ENCODE peak calls at places on chromosomes 2 and 18, in six cellular contexts. One of them, this sample, is unnamed.

GRCh38 chr18:79399275-79400081 is 3.7 kb downstream of the NFATC1 start:
- DNase-seq in PC-9: no peak
- DNase-seq in ovary: peak
- DNase-seq in hepatocyte: no peak
- DNase-seq in left ventricle myocardium inferior: peak
- DNase-seq in IMR-90: no peak
- DNase-seq in this sample: no peak

GRCh38 chr2:71611781-71612545 is 158.6 kb downstream of the DYSF start:
- DNase-seq in PC-9: no peak
- DNase-seq in ovary: peak
- DNase-seq in hepatocyte: no peak
- DNase-seq in left ventricle myocardium inferior: no peak
- DNase-seq in IMR-90: no peak
- DNase-seq in this sample: no peak

GRCh38 chr2:226002438-226002837 is 602.9 kb downstream of the NYAP2 start:
- DNase-seq in PC-9: peak
- DNase-seq in ovary: no peak
- DNase-seq in hepatocyte: peak
- DNase-seq in left ventricle myocardium inferior: no peak
- DNase-seq in IMR-90: peak
- DNase-seq in this sample: peak

GRCh38 chr2:96083064-96083889 is 33.1 kb downstream of the ADRA2B start:
- DNase-seq in PC-9: no peak
- DNase-seq in ovary: peak
- DNase-seq in hepatocyte: no peak
- DNase-seq in left ventricle myocardium inferior: peak
- DNase-seq in IMR-90: no peak
- DNase-seq in this sample: no peak

GRCh38 chr2:215428060-215428910 is 7.6 kb downstream of the FN1 start:
- DNase-seq in PC-9: no peak
- DNase-seq in ovary: no peak
- DNase-seq in hepatocyte: no peak
- DNase-seq in left ventricle myocardium inferior: no peak
- DNase-seq in IMR-90: peak
- DNase-seq in this sample: no peak

GRCh38 chr2:45851576-45852304 is 200.3 kb downstream of the PRKCE start:
- DNase-seq in PC-9: peak
- DNase-seq in ovary: no peak
- DNase-seq in hepatocyte: no peak
- DNase-seq in left ventricle myocardium inferior: no peak
- DNase-seq in IMR-90: peak
- DNase-seq in this sample: peak

GRCh38 chr18:11587432-11587831 is 22.0 kb upstream of the SLC35G4 start:
- DNase-seq in PC-9: no peak
- DNase-seq in ovary: no peak
- DNase-seq in hepatocyte: no peak
- DNase-seq in left ventricle myocardium inferior: no peak
- DNase-seq in IMR-90: no peak
- DNase-seq in this sample: no peak

GRCh38 chr18:11669948-11670275 is 19.2 kb upstream of the GNAL start:
- DNase-seq in PC-9: no peak
- DNase-seq in ovary: no peak
- DNase-seq in hepatocyte: no peak
- DNase-seq in left ventricle myocardium inferior: no peak
- DNase-seq in IMR-90: no peak
- DNase-seq in this sample: no peak

GRCh38 chr2:54895735-54896134 is 154.5 kb downstream of the RTN4 start:
- DNase-seq in PC-9: no peak
- DNase-seq in ovary: no peak
- DNase-seq in hepatocyte: no peak
- DNase-seq in left ventricle myocardium inferior: no peak
- DNase-seq in IMR-90: peak
- DNase-seq in this sample: no peak

GRCh38 chr18:5729983-5730699 is 165.2 kb downstream of the TMEM200C start:
- DNase-seq in PC-9: no peak
- DNase-seq in ovary: no peak
- DNase-seq in hepatocyte: no peak
- DNase-seq in left ventricle myocardium inferior: peak
- DNase-seq in IMR-90: no peak
- DNase-seq in this sample: no peak

GRCh38 chr2:105038383-105039061 is 653 bp downstream of the MRPS9 start:
- DNase-seq in PC-9: no peak
- DNase-seq in ovary: no peak
- DNase-seq in hepatocyte: no peak
- DNase-seq in left ventricle myocardium inferior: no peak
- DNase-seq in IMR-90: peak
- DNase-seq in this sample: no peak

GRCh38 chr2:207933396-207934045 is 91.8 kb downstream of the PLEKHM3 start:
- DNase-seq in PC-9: no peak
- DNase-seq in ovary: no peak
- DNase-seq in hepatocyte: no peak
- DNase-seq in left ventricle myocardium inferior: no peak
- DNase-seq in IMR-90: no peak
- DNase-seq in this sample: no peak

GRCh38 chr2:221649045-221649444 is 76.9 kb upstream of the EPHA4 start:
- DNase-seq in PC-9: no peak
- DNase-seq in ovary: peak
- DNase-seq in hepatocyte: peak
- DNase-seq in left ventricle myocardium inferior: peak
- DNase-seq in IMR-90: no peak
- DNase-seq in this sample: no peak

GRCh38 chr18:49368876-49369440 is 91.5 kb downstream of the DYM start:
- DNase-seq in PC-9: no peak
- DNase-seq in ovary: no peak
- DNase-seq in hepatocyte: no peak
- DNase-seq in left ventricle myocardium inferior: no peak
- DNase-seq in IMR-90: no peak
- DNase-seq in this sample: no peak

GRCh38 chr18:39946623-39947061 is 2008.4 kb upstream of the PIK3C3 start:
- DNase-seq in PC-9: peak
- DNase-seq in ovary: no peak
- DNase-seq in hepatocyte: peak
- DNase-seq in left ventricle myocardium inferior: no peak
- DNase-seq in IMR-90: peak
- DNase-seq in this sample: peak

GRCh38 chr2:71952572-71953188 is 195.0 kb downstream of the CYP26B1 start:
- DNase-seq in PC-9: peak
- DNase-seq in ovary: no peak
- DNase-seq in hepatocyte: no peak
- DNase-seq in left ventricle myocardium inferior: no peak
- DNase-seq in IMR-90: no peak
- DNase-seq in this sample: peak

GRCh38 chr18:47986724-47987455 is 56.4 kb upstream of the SMAD2 start:
- DNase-seq in PC-9: no peak
- DNase-seq in ovary: no peak
- DNase-seq in hepatocyte: no peak
- DNase-seq in left ventricle myocardium inferior: no peak
- DNase-seq in IMR-90: no peak
- DNase-seq in this sample: no peak

GRCh38 chr2:198098918-198099317 is 294.5 kb downstream of the PLCL1 start:
- DNase-seq in PC-9: no peak
- DNase-seq in ovary: no peak
- DNase-seq in hepatocyte: no peak
- DNase-seq in left ventricle myocardium inferior: no peak
- DNase-seq in IMR-90: peak
- DNase-seq in this sample: no peak

GRCh38 chr2:209671280-209671679 is 100.4 kb upstream of the UNC80 start:
- DNase-seq in PC-9: no peak
- DNase-seq in ovary: no peak
- DNase-seq in hepatocyte: no peak
- DNase-seq in left ventricle myocardium inferior: no peak
- DNase-seq in IMR-90: no peak
- DNase-seq in this sample: no peak

GRCh38 chr2:202436631-202437030 is 60.5 kb downstream of the BMPR2 start:
- DNase-seq in PC-9: no peak
- DNase-seq in ovary: no peak
- DNase-seq in hepatocyte: no peak
- DNase-seq in left ventricle myocardium inferior: no peak
- DNase-seq in IMR-90: peak
- DNase-seq in this sample: no peak

GRCh38 chr2:218984239-218985020 is 554 bp downstream of the FEV start:
- DNase-seq in PC-9: no peak
- DNase-seq in ovary: no peak
- DNase-seq in hepatocyte: peak
- DNase-seq in left ventricle myocardium inferior: no peak
- DNase-seq in IMR-90: no peak
- DNase-seq in this sample: no peak

GRCh38 chr2:119820275-119820674 is 60.6 kb downstream of the PTPN4 start:
- DNase-seq in PC-9: no peak
- DNase-seq in ovary: no peak
- DNase-seq in hepatocyte: peak
- DNase-seq in left ventricle myocardium inferior: no peak
- DNase-seq in IMR-90: peak
- DNase-seq in this sample: no peak

GRCh38 chr2:229111744-229112143 is 159.3 kb downstream of the PID1 start:
- DNase-seq in PC-9: no peak
- DNase-seq in ovary: no peak
- DNase-seq in hepatocyte: no peak
- DNase-seq in left ventricle myocardium inferior: no peak
- DNase-seq in IMR-90: no peak
- DNase-seq in this sample: no peak

GRCh38 chr2:28068098-28068497 is 177.6 kb downstream of the BABAM2 start:
- DNase-seq in PC-9: peak
- DNase-seq in ovary: no peak
- DNase-seq in hepatocyte: peak
- DNase-seq in left ventricle myocardium inferior: no peak
- DNase-seq in IMR-90: no peak
- DNase-seq in this sample: peak
- H3K27ac ChIP-seq in PC-9: no peak
- H3K27ac ChIP-seq in ovary: no peak
- H3K27ac ChIP-seq in hepatocyte: peak
- H3K27ac ChIP-seq in left ventricle myocardium inferior: no peak
- H3K27ac ChIP-seq in IMR-90: no peak
- H3K27ac ChIP-seq in this sample: peak

DNA sequence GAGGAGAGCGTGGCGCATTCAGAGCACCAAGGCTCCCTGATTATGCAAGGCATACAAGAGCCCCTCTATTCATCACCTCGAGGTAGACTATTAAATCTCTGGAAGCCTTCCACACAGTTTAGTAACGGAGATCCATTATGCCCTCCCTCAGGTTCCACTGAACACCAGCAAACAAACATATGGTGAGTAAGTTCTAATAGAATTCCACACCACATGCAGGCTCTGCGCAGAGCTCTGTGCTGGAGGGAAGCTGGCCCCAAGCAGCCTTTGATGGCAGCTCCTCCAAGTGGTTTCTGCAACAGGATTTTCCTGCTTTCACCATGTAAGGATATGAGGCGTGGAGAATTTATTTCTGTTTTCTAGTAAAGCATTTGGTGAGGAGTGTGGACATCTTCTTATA is 238.6 kb downstream of the C1D start:
- DNase-seq in PC-9: no peak
- DNase-seq in ovary: no peak
- DNase-seq in hepatocyte: no peak
- DNase-seq in left ventricle myocardium inferior: no peak
- DNase-seq in IMR-90: peak
- DNase-seq in this sample: no peak
- H3K27ac ChIP-seq in PC-9: no peak
- H3K27ac ChIP-seq in ovary: no peak
- H3K27ac ChIP-seq in hepatocyte: no peak
- H3K27ac ChIP-seq in left ventricle myocardium inferior: no peak
- H3K27ac ChIP-seq in IMR-90: no peak
- H3K27ac ChIP-seq in this sample: no peak

DNA sequence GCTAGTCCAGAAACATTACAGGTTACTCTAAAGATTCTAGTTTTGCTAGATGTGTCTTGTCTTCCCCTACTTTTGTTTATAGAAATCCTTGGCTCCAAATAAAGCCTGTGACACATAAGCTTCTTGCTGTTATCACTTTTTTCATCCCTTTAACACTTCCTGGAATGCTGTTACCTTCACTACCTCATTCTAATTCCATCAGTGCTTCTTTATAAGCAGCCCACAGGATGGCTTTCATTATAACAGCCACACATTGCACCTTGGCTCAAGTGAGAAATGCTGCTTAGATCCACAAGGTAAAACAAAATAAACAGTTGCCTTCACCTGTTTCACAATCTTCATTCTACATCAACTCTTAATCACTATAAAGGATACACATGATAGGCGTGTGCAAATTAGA is 221.7 kb downstream of the SLC8A1 start:
- DNase-seq in PC-9: no peak
- DNase-seq in ovary: no peak
- DNase-seq in hepatocyte: no peak
- DNase-seq in left ventricle myocardium inferior: no peak
- DNase-seq in IMR-90: no peak
- DNase-seq in this sample: no peak
- H3K27ac ChIP-seq in PC-9: no peak
- H3K27ac ChIP-seq in ovary: no peak
- H3K27ac ChIP-seq in hepatocyte: no peak
- H3K27ac ChIP-seq in left ventricle myocardium inferior: no peak
- H3K27ac ChIP-seq in IMR-90: no peak
- H3K27ac ChIP-seq in this sample: no peak

GRCh38 chr2:65231121-65231520 is 3.5 kb downstream of the ACTR2 start:
- DNase-seq in PC-9: peak
- DNase-seq in ovary: no peak
- DNase-seq in hepatocyte: no peak
- DNase-seq in left ventricle myocardium inferior: no peak
- DNase-seq in IMR-90: peak
- DNase-seq in this sample: no peak

GRCh38 chr2:65228249-65228750 is 669 bp downstream of the ACTR2 start:
- DNase-seq in PC-9: peak
- DNase-seq in ovary: no peak
- DNase-seq in hepatocyte: no peak
- DNase-seq in left ventricle myocardium inferior: no peak
- DNase-seq in IMR-90: peak
- DNase-seq in this sample: no peak

GRCh38 chr2:65231892-65232477 is 4.4 kb downstream of the ACTR2 start:
- DNase-seq in PC-9: peak
- DNase-seq in ovary: no peak
- DNase-seq in hepatocyte: no peak
- DNase-seq in left ventricle myocardium inferior: no peak
- DNase-seq in IMR-90: peak
- DNase-seq in this sample: no peak

GRCh38 chr2:65227035-65227470 is 578 bp upstream of the ACTR2 start:
- DNase-seq in PC-9: peak
- DNase-seq in ovary: no peak
- DNase-seq in hepatocyte: peak
- DNase-seq in left ventricle myocardium inferior: no peak
- DNase-seq in IMR-90: no peak
- DNase-seq in this sample: no peak

DNA sequence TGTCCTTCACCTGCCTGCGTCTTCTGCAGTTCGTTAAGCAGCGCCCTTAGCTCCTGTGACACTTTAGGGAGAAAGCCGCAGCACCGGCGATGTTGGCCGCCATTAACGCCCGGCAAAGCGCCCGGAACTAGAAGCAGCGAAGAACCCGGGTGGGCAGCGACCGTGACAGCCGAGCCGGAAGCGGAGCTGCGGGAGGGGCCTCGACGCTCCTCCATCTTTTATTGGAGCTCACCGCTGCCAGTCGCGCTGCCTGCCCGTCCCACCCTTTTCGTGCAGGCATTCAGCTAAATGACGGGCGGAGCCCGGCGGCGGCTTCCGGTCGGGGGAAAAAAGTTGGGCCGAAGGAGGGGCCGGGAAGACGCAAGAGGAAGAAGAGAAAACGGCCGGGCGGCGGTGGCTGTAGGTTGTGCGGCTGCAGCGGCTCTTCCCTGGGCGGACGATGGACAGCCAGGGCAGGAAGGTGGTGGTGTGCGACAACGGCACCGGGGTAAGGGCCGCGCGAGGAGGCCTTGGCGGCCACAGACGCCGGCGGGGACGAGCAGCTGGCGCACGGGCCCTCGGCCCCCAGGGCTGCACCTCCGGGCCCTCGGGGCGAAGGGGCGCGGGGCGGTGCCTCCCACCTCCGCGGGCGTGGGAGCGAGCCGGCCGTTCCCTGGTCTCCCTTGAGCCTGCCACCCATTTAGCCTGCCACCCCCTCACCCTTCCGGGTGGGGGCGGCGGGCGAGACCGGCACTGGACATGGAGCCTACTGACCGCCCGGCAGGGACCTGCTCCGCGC is at the start of gene ACTR2:
- DNase-seq in PC-9: peak
- DNase-seq in ovary: peak
- DNase-seq in hepatocyte: peak
- DNase-seq in left ventricle myocardium inferior: peak
- DNase-seq in IMR-90: peak
- DNase-seq in this sample: peak
- H3K27ac ChIP-seq in PC-9: peak
- H3K27ac ChIP-seq in ovary: peak
- H3K27ac ChIP-seq in hepatocyte: peak
- H3K27ac ChIP-seq in left ventricle myocardium inferior: peak
- H3K27ac ChIP-seq in IMR-90: peak
- H3K27ac ChIP-seq in this sample: peak